ENCODE peak calls at places on chromosomes 16 and 17, in nine cellular contexts. G is stimulated activated CD8-positive, alpha-beta memory T cell treated with anti-CD3 and anti-CD28 coated beads, Interleukin-4, amount 100 ng/mL, for 24 hours; H is NCI-H345; I is IMR-90; T is lung; N is HEK293T; S is foreskin fibroblast; Q is activated effector memory CD4-positive, alpha-beta T cell treated with Interleukin-2 at 50 U/mL for 16 hours; M is RPMI8226. Z is an unnamed sample.

GRCh38 chr17:78933959-78934568 is 8.9 kb upstream of the TIMP2 start:
- DNase-seq in I (peak; percentile 100), S (peak; percentile 99), Q (no peak), M (peak; percentile 93), G (no peak), T (peak; percentile 86), N (peak; percentile 67), H (peak; percentile 84), Z (peak; percentile 68)

GRCh38 chr16:86975445-86975844 is 341.7 kb downstream of the C16orf95 start:
- DNase-seq in I (peak; percentile 95), H (no peak), Q (no peak), N (peak; percentile 69), T (no peak), M (no peak), S (peak; percentile 90), G (no peak), Z (peak; percentile 31)

GRCh38 chr16:424623-425081 is 797 bp upstream of the RAB11FIP3 start:
- DNase-seq in H (no peak), M (peak; percentile 45), N (no peak), S (no peak), T (peak; percentile 33), Q (no peak), G (no peak), I (no peak), Z (peak; percentile 40)

GRCh38 chr17:82802141-82802540 is 37.7 kb downstream of the ZNF750 start:
- DNase-seq in N (no peak), M (peak; percentile 24), Q (no peak), S (peak; percentile 8), I (peak; percentile 2), T (no peak), H (no peak), G (no peak), Z (no peak)

GRCh38 chr17:38742431-38743308 is 5.5 kb downstream of the PCGF2 start:
- DNase-seq in H (peak; percentile 39), N (no peak), I (peak; percentile 84), G (no peak), T (peak; percentile 72), S (peak; percentile 78), Q (no peak), M (peak; percentile 34), Z (no peak)

GRCh38 chr17:8393470-8394231 is 4.0 kb downstream of the RNF222 start:
- DNase-seq in T (no peak), G (no peak), N (no peak), I (peak; percentile 21), H (no peak), M (no peak), Q (no peak), S (no peak), Z (no peak)

GRCh38 chr17:14525551-14526455 is 224.9 kb downstream of the HS3ST3B1 start:
- DNase-seq in Q (no peak), T (no peak), N (no peak), S (no peak), G (no peak), H (no peak), I (no peak), M (no peak), Z (no peak)

GRCh38 chr16:11101695-11102522 is 154.1 kb downstream of the SOCS1 start:
- DNase-seq in Q (no peak), H (no peak), I (peak; percentile 94), N (no peak), T (no peak), S (no peak), G (no peak), M (no peak), Z (no peak)

GRCh38 chr17:35786941-35787432 is 8.5 kb downstream of the MMP28 start:
- DNase-seq in G (no peak), N (no peak), T (no peak), M (no peak), Q (no peak), S (no peak), H (no peak), I (peak; percentile 60), Z (no peak)

GRCh38 chr16:82034981-82035612 is at the start of gene HSD17B2:
- DNase-seq in S (no peak), T (no peak), G (no peak), Q (no peak), I (peak; percentile 7), H (no peak), M (no peak), N (no peak), Z (no peak)

GRCh38 chr16:55480228-55480655 is 1.2 kb downstream of the MMP2 start:
- DNase-seq in M (no peak), T (peak; percentile 74), I (peak; percentile 93), H (no peak), N (no peak), Q (no peak), S (peak; percentile 94), G (no peak), Z (no peak)

GRCh38 chr17:28521296-28522085 is 15.3 kb downstream of the FOXN1 start:
- DNase-seq in M (no peak), Q (no peak), G (no peak), S (no peak), I (no peak), H (no peak), N (no peak), T (no peak), Z (no peak)

GRCh38 chr16:89556750-89557149 is 3.7 kb upstream of the RPL13 start:
- DNase-seq in I (no peak), Q (no peak), G (no peak), H (no peak), T (no peak), M (no peak), N (no peak), S (no peak), Z (no peak)

GRCh38 chr17:40358323-40359038 is 6.1 kb downstream of the GJD3 start:
- DNase-seq in S (peak; percentile 79), G (peak; percentile 84), H (peak; percentile 82), T (peak; percentile 89), N (peak; percentile 81), I (peak; percentile 80), Q (peak; percentile 80), M (peak; percentile 90), Z (peak; percentile 82)

GRCh38 chr17:54937018-54937417 is 31.4 kb downstream of the COX11 start:
- DNase-seq in S (no peak), Q (no peak), T (no peak), G (no peak), M (no peak), N (no peak), I (no peak), H (no peak), Z (no peak)

GRCh38 chr17:79627766-79628690 is 17.2 kb upstream of the RBFOX3 start:
- DNase-seq in N (no peak), G (no peak), S (no peak), H (no peak), I (no peak), Q (no peak), T (no peak), M (no peak), Z (no peak)

GRCh38 chr17:49224198-49224996 is 6.2 kb downstream of the PHOSPHO1 start:
- DNase-seq in I (no peak), N (no peak), T (no peak), S (no peak), M (peak; percentile 81), Q (peak; percentile 43), G (peak; percentile 25), H (peak; percentile 30), Z (no peak)

GRCh38 chr17:58308985-58309917 is 19.3 kb downstream of the TSPOAP1 start:
- DNase-seq in Q (no peak), M (no peak), I (no peak), G (no peak), N (no peak), S (no peak), T (peak; percentile 23), H (no peak), Z (no peak)

GRCh38 chr17:21370430-21370829 is 5.7 kb upstream of the KCNJ12 start:
- DNase-seq in I (no peak), N (peak; percentile 44), M (no peak), G (no peak), T (no peak), Q (no peak), H (no peak), S (no peak), Z (no peak)

GRCh38 chr16:23254338-23254737 is 47.8 kb upstream of the SCNN1B start:
- DNase-seq in S (peak; percentile 38), T (no peak), N (no peak), M (no peak), I (peak; percentile 48), G (no peak), H (no peak), Q (no peak), Z (no peak)

GRCh38 chr16:79185681-79186080 is 414.9 kb downstream of the MAF start:
- DNase-seq in S (no peak), T (no peak), H (no peak), Q (no peak), N (no peak), G (no peak), I (no peak), M (no peak), Z (no peak)

GRCh38 chr16:7313170-7313569 is 19.5 kb upstream of the RBFOX1 start:
- DNase-seq in N (peak; percentile 13), M (peak; percentile 11), I (no peak), H (no peak), Q (no peak), T (no peak), G (no peak), S (no peak), Z (no peak)

GRCh38 chr16:47815655-47816054 is 340.1 kb downstream of the ABCC12 start:
- DNase-seq in S (no peak), Q (no peak), I (no peak), H (no peak), T (no peak), G (no peak), M (no peak), N (no peak), Z (no peak)

GRCh38 chr17:77783991-77784820 is 174.3 kb upstream of the TNRC6C start:
- DNase-seq in I (no peak), G (peak; percentile 44), S (no peak), T (no peak), M (peak; percentile 29), Q (peak; percentile 65), N (no peak), H (no peak), Z (no peak)

GRCh38 chr16:57813466-57813865 is 11.2 kb upstream of the KIFC3 start:
- DNase-seq in M (no peak), S (no peak), H (no peak), G (no peak), Q (no peak), T (no peak), I (no peak), N (no peak), Z (no peak)

GRCh38 chr17:69607162-69607834 is 192.8 kb downstream of the MAP2K6 start:
- DNase-seq in H (peak; percentile 56), S (peak; percentile 82), Q (no peak), G (no peak), I (peak; percentile 85), T (peak; percentile 52), N (peak; percentile 73), M (peak; percentile 63), Z (peak; percentile 83)

GRCh38 chr16:71214771-71215381 is 15.6 kb downstream of the HYDIN start:
- DNase-seq in G (no peak), H (peak; percentile 9), T (no peak), I (no peak), S (no peak), Q (no peak), N (no peak), M (no peak), Z (no peak)

GRCh38 chr17:7886227-7887037 is 2.2 kb upstream of the CHD3 start:
- DNase-seq in N (peak; percentile 27), G (peak; percentile 34), T (peak; percentile 37), S (no peak), I (peak; percentile 7), H (peak; percentile 33), Q (peak; percentile 39), M (peak; percentile 35), Z (no peak)

GRCh38 chr17:16425202-16425601 is 9.8 kb downstream of the TRPV2 start:
- DNase-seq in N (no peak), Q (no peak), H (no peak), S (no peak), T (no peak), I (no peak), M (no peak), G (no peak), Z (no peak)

GRCh38 chr17:46143827-46144236 is 49.4 kb downstream of the KANSL1 start:
- DNase-seq in G (no peak), T (no peak), M (no peak), Q (no peak), N (no peak), S (no peak), H (no peak), I (no peak), Z (no peak)

GRCh38 chr17:41654134-41654907 is 29.9 kb upstream of the KRT17 start:
- DNase-seq in S (no peak), T (peak; percentile 79), N (no peak), I (no peak), M (peak; percentile 83), G (no peak), H (no peak), Q (no peak), Z (no peak)

Z was measured in NCI-H460.